ENCODE peak calls at places on chromosome 7, in six cellular contexts. P is K562, U is mammary epithelial cell, C is endodermal cell, K is fibroblast of lung, O is HepG2. M is an unnamed sample.

GRCh38 chr7:63054191-63054661 is 944.4 kb upstream of the ZNF722 start:
- DNase-seq in P (no peak), U (no peak), C (no peak), K (no peak), O (no peak), M (no peak)

GRCh38 chr7:30660331-30661255 is 21.7 kb downstream of the CRHR2 start:
- DNase-seq in P (no peak), U (no peak), C (no peak), K (no peak), O (no peak), M (no peak)

GRCh38 chr7:100640438-100641410 is 628 bp downstream of the TFR2 start:
- DNase-seq in P (peak; percentile 76), U (no peak), C (no peak), K (no peak), O (no peak), M (no peak)

GRCh38 chr7:32762894-32763293 is 128.7 kb downstream of the KBTBD2 start:
- DNase-seq in P (no peak), U (no peak), C (peak; percentile 54), K (no peak), O (no peak), M (no peak)

GRCh38 chr7:2701832-2702593 is 14.0 kb downstream of the AMZ1 start:
- DNase-seq in P (no peak), U (no peak), C (no peak), K (peak; percentile 83), O (no peak), M (no peak)

GRCh38 chr7:151060416-151061234 is 1.2 kb downstream of the SLC4A2 start:
- DNase-seq in P (no peak), U (peak; percentile 35), C (peak; percentile 60), K (no peak), O (peak; percentile 42), M (peak; percentile 72)

GRCh38 chr7:48638041-48638440 is 286.3 kb upstream of the CDC14C start:
- DNase-seq in P (no peak), U (no peak), C (no peak), K (no peak), O (no peak), M (no peak)

GRCh38 chr7:42429339-42429738 is 192.3 kb upstream of the GLI3 start:
- DNase-seq in P (no peak), U (no peak), C (no peak), K (no peak), O (no peak), M (no peak)

GRCh38 chr7:138405496-138405895 is 54.6 kb upstream of the TRIM24 start:
- DNase-seq in P (no peak), U (no peak), C (no peak), K (no peak), O (no peak), M (no peak)

GRCh38 chr7:134778941-134779740 is at the start of gene CALD1:
- DNase-seq in P (no peak), U (peak; percentile 99), C (peak; percentile 95), K (peak; percentile 94), O (peak; percentile 78), M (peak; percentile 57)

GRCh38 chr7:38858281-38858884 is 50.6 kb downstream of the VPS41 start:
- DNase-seq in P (no peak), U (peak; percentile 42), C (no peak), K (peak; percentile 54), O (no peak), M (no peak)

GRCh38 chr7:134637934-134638719 is 8.5 kb upstream of the BPGM start:
- DNase-seq in P (peak; percentile 24), U (peak; percentile 68), C (no peak), K (peak; percentile 42), O (no peak), M (no peak)

GRCh38 chr7:42254217-42254616 is 17.2 kb upstream of the GLI3 start:
- DNase-seq in P (no peak), U (peak; percentile 60), C (no peak), K (peak; percentile 72), O (no peak), M (no peak)

GRCh38 chr7:137816696-137817320 is 30.0 kb downstream of the DGKI start:
- DNase-seq in P (no peak), U (no peak), C (no peak), K (peak; percentile 46), O (peak; percentile 5), M (no peak)

GRCh38 chr7:109295158-109295557 is 725.5 kb downstream of the DNAJB9 start:
- DNase-seq in P (no peak), U (no peak), C (no peak), K (no peak), O (no peak), M (no peak)

GRCh38 chr7:40541336-40541735 is 406.5 kb downstream of the SUGCT start:
- DNase-seq in P (no peak), U (peak; percentile 29), C (no peak), K (peak; percentile 48), O (no peak), M (no peak)

GRCh38 chr7:19747740-19748339 is 25.6 kb downstream of the TMEM196 start:
- DNase-seq in P (peak; percentile 28), U (peak; percentile 21), C (no peak), K (peak; percentile 65), O (peak; percentile 32), M (no peak)

GRCh38 chr7:116384936-116385635 is 114.5 kb upstream of the CAV2 start:
- DNase-seq in P (no peak), U (no peak), C (no peak), K (peak; percentile 45), O (no peak), M (no peak)

GRCh38 chr7:116955801-116956514 is 2.7 kb downstream of the ST7 start:
- DNase-seq in P (no peak), U (no peak), C (no peak), K (peak; percentile 59), O (no peak), M (no peak)

GRCh38 chr7:8724080-8724718 is 290.8 kb downstream of the NXPH1 start:
- DNase-seq in P (peak; percentile 68), U (peak; percentile 1), C (peak; percentile 88), K (no peak), O (peak; percentile 37), M (peak; percentile 42)
- TF ChIP-seq CTCF in P (peak; percentile 79), U (peak; percentile 57), C (peak; percentile 92), K (no peak), O (peak; percentile 66), M (peak; percentile 39)

DNA sequence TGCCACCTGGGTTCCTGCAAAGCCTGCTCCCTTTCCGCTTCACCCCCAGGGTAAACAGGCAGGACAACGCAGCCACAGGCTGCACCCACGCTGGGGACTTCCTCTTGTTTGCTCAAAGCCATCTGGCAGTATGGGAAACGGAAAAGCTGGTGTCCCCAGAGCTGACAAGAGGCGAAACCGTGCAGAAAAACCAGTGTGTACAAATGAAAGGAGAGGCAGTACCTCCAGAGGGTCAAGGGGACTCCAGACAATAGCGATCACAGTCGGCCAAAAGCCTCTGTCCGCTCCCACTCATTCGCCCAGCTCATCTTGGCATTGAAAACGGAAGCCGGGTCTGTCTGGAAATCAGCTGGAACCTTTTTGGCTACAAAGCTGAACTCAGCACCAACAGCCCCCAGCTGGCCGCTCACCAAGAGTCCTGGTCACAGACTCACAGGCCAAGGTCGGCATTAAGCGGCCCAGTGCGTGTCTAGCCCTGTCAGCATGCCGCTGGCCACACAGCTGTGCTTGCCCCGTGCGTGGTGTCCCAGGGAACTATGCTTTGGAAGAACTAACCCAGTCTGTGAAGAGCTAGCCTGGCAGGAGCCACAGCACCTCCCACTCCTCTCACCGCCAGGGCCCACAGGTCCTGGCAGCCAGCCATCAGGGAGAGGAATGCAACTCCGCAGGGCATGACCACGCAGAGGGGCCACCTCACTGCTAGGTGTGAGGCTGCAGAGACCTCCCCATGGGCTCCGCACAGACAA is 10.4 kb downstream of the TNS3 start:
- DNase-seq in P (no peak), U (peak; percentile 61), C (peak; percentile 55), K (peak; percentile 85), O (peak; percentile 90), M (peak; percentile 74)
- H3K9ac ChIP-seq in P (no peak overlapping the region), U (no peak overlapping the region), C (no peak overlapping the region), K (peak overlapping the region; percentile 54), O (peak overlapping the region; percentile 55), M (peak overlapping the region; percentile 77)

DNA sequence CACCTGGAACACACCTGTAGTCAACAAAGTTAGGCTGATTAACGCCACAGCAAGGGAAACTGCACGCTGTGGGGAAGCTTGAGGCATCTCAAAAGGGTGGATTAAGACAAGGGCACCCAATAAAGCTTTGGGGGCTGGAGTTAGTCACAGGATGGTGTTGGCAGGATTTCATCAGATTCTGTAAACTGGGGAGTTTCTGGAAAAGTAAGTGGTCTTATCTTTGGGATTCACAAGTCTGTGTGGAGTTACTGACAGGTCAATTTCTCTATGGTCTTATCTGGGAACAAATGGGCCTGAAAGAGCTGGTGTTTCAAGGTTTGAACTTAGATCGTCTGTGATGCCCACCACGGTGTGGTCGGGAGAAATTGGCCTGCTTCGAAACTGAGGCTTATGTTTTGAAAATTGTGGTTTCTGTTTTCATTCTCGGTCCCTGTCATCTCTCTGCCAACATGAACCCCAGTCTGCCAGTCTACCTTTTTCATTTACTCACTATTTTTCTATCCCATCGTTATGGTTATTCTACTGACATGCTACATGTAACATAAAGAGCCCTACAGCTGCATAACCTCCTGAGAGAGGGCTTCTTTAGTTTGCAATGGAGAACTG is 23.8 kb upstream of the AOAH start:
- DNase-seq in P (no peak), U (no peak), C (no peak), K (no peak), O (no peak), M (no peak)
- H3K4me3 ChIP-seq in P (no peak overlapping the region), U (no peak overlapping the region), C (no peak overlapping the region), K (no peak overlapping the region), O (no peak overlapping the region), M (no peak overlapping the region)

DNA sequence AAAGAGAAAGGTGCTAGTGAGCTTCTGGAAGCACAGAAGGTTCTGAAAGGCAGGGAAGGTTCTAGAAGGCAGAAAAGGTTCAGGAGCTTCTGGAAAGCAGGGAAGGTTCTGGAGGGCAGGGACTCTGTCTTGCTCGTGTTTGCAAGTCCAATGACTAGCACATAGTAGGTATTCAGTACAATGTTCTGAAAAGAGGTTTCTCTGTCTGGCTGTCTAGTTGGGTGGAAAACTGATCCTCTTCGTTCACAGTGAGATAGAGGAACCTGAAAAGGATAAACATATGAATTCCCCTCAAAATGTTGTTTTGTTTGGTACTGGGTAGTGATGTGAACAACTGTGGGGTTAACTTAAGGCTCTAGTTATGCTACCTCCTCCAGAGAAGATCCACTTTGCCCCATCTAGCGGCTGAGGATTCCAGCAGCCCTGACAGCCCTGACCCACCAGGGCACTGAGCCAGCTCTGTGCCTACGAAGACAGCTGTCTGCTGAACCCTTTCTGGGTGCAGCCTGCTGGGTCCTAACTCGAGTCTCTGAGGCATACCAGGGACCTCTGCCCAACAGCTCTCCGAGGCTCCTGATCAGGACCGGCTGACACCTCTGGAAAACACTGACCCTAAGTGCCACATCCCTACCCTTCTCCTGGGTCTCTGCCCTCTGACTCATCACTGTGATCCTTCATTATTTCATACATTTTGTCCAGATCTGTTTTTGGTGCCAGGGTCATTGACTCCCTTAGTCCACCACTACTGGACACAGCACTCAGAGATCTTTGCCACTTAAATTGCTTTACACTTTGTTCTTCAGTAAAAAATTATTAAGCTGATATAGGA is 15.4 kb downstream of the PTPRN2 start:
- DNase-seq in P (peak; percentile 59), U (no peak), C (peak; percentile 72), K (no peak), O (peak; percentile 27), M (no peak)
- TF ChIP-seq CTCF in P (peak; percentile 50), U (no peak), C (peak; percentile 56), K (no peak), O (peak; percentile 35), M (no peak)

GRCh38 chr7:143015926-143016490 is 10.9 kb downstream of the OR9A2 start:
- DNase-seq in P (no peak), U (no peak), C (no peak), K (no peak), O (no peak), M (no peak)
- H3K9ac ChIP-seq in P (no peak overlapping the region), U (no peak overlapping the region), C (no peak overlapping the region), K (no peak overlapping the region), O (no peak overlapping the region), M (no peak overlapping the region)